ENCODE peak calls at places on chromosomes 12 and 14, in four cellular contexts. I is ureter; E is stimulated activated CD4-positive, alpha-beta T cell treated with anti-CD3 and anti-CD28 coated beads, Interleukin-4, amount 100 ng/mL, for 48 hours; F is amniotic stem cell. T is an unnamed sample.

GRCh38 chr12:6097384-6097783 is 27.1 kb downstream of the VWF start:
- DNase-seq in I (no peak), E (no peak), F (no peak), T (no peak)

GRCh38 chr12:105253882-105254513 is 18.0 kb upstream of the APPL2 start:
- DNase-seq in I (no peak), E (no peak), F (peak), T (no peak)

GRCh38 chr14:90456551-90456950 is 59.7 kb downstream of the CALM1 start:
- DNase-seq in I (no peak), E (no peak), F (no peak), T (no peak)

GRCh38 chr14:81323621-81324400 is 76.3 kb downstream of the STON2 start:
- DNase-seq in I (peak), E (no peak), F (no peak), T (no peak)

GRCh38 chr12:54024581-54024980 is 3.7 kb upstream of the HOXC6 start:
- DNase-seq in I (no peak), E (no peak), F (no peak), T (no peak)

GRCh38 chr14:65332141-65332871 is 80.2 kb upstream of the FUT8 start:
- DNase-seq in I (no peak), E (no peak), F (no peak), T (no peak)

GRCh38 chr12:112170376-112170775 is 45.0 kb downstream of the TRAFD1 start:
- DNase-seq in I (no peak), E (peak), F (no peak), T (peak)

GRCh38 chr12:71415336-71416231 is 24.0 kb upstream of the LGR5 start:
- DNase-seq in I (no peak), E (no peak), F (peak), T (peak)

GRCh38 chr14:39739796-39740195 is 307.6 kb upstream of the FBXO33 start:
- DNase-seq in I (no peak), E (no peak), F (no peak), T (no peak)

GRCh38 chr14:96844857-96845570 is 47.8 kb downstream of the VRK1 start:
- DNase-seq in I (no peak), E (no peak), F (no peak), T (no peak)

GRCh38 chr12:46480724-46481123 is 108.2 kb upstream of the SLC38A2 start:
- DNase-seq in I (no peak), E (no peak), F (no peak), T (no peak)

GRCh38 chr12:121796855-121797751 is 3.6 kb upstream of the RHOF start:
- DNase-seq in I (peak), E (no peak), F (peak), T (no peak)